ENCODE peak calls at places on chromosomes 6 and 20, in four cellular contexts. K is MM.1S, Z is lung, F is stomach. P is an unnamed sample. For H3K4me1, the result is how much of the 10 kb centered on the place peaks cover.

GRCh38 chr6:26097268-26097875 is 10.1 kb downstream of the HFE start:
- DNase-seq in K (peak), Z (peak), F (peak), P (peak)

GRCh38 chr20:24934101-24934661 is 14.9 kb upstream of the CST7 start:
- DNase-seq in K (peak), Z (no peak), F (no peak), P (no peak)

GRCh38 chr6:2733324-2733723 is 17.4 kb downstream of the MYLK4 start:
- DNase-seq in K (no peak), Z (peak), F (peak), P (no peak)

GRCh38 chr6:45072673-45073072 is 255.5 kb upstream of the RUNX2 start:
- DNase-seq in K (no peak), Z (no peak), F (no peak), P (no peak)

GRCh38 chr20:2109425-2110210 is 8.0 kb downstream of the STK35 start:
- DNase-seq in K (no peak), Z (no peak), F (peak), P (no peak)

GRCh38 chr6:73011945-73012344 is 213.4 kb downstream of the KHDC1L start:
- DNase-seq in K (no peak), Z (no peak), F (no peak), P (no peak)

GRCh38 chr6:31898200-31899011 is 908 bp upstream of the EHMT2 start:
- DNase-seq in K (peak), Z (no peak), F (no peak), P (peak)

GRCh38 chr6:137717074-137718073 is 149.7 kb upstream of the TNFAIP3 start:
- DNase-seq in K (peak), Z (no peak), F (no peak), P (no peak)

GRCh38 chr20:57918546-57918945 is 208.7 kb upstream of the PMEPA1 start:
- DNase-seq in K (no peak), Z (no peak), F (no peak), P (no peak)

GRCh38 chr6:61751986-61752385 is 534.0 kb downstream of the KHDRBS2 start:
- DNase-seq in K (no peak), Z (no peak), F (no peak), P (no peak)

GRCh38 chr6:124870611-124871201 is 91.5 kb upstream of the RNF217 start:
- DNase-seq in K (no peak), Z (no peak), F (no peak), P (peak)

GRCh38 chr6:148501178-148501590 is 158.5 kb downstream of the SASH1 start:
- DNase-seq in K (no peak), Z (no peak), F (no peak), P (peak)

GRCh38 chr6:110884321-110884720 is 9.7 kb downstream of the AMD1 start:
- DNase-seq in K (no peak), Z (no peak), F (no peak), P (no peak)

GRCh38 chr6:84224251-84224650 is 3.2 kb downstream of the CEP162 start:
- DNase-seq in K (no peak), Z (no peak), F (no peak), P (no peak)

GRCh38 chr6:11366183-11366933 is 133.9 kb upstream of the NEDD9 start:
- DNase-seq in K (peak), Z (no peak), F (no peak), P (no peak)

GRCh38 chr6:10621227-10621626 is 73.2 kb downstream of the C6orf52 start:
- DNase-seq in K (no peak), Z (no peak), F (no peak), P (no peak)

GRCh38 chr20:33576432-33576883 is 85.7 kb upstream of the C20orf144 start:
- DNase-seq in K (no peak), Z (no peak), F (peak), P (no peak)

GRCh38 chr6:159044899-159045727 is at the start of gene TAGAP:
- DNase-seq in K (peak), Z (peak), F (peak), P (peak)

GRCh38 chr20:17925300-17925939 is 43.2 kb downstream of the SNX5 start:
- DNase-seq in K (no peak), Z (no peak), F (no peak), P (no peak)

GRCh38 chr6:168711049-168711640 is 270.2 kb downstream of the SMOC2 start:
- DNase-seq in K (no peak), Z (no peak), F (no peak), P (no peak)

GRCh38 chr20:32796383-32797159 is 23.2 kb upstream of the MAPRE1 start:
- DNase-seq in K (no peak), Z (no peak), F (no peak), P (no peak)

GRCh38 chr20:6651016-6651415 is 116.5 kb upstream of the BMP2 start:
- DNase-seq in K (no peak), Z (no peak), F (peak), P (no peak)

GRCh38 chr20:51318058-51318960 is 224.2 kb downstream of the NFATC2 start:
- DNase-seq in K (no peak), Z (peak), F (peak), P (peak)

GRCh38 chr20:36544134-36545018 is 3.1 kb downstream of the MYL9 start:
- DNase-seq in K (no peak), Z (peak), F (no peak), P (no peak)

GRCh38 chr20:20084296-20084752 is 32.0 kb downstream of the CFAP61 start:
- DNase-seq in K (no peak), Z (no peak), F (no peak), P (no peak)

GRCh38 chr20:31707258-31707615 is 15.4 kb downstream of the BCL2L1 start:
- DNase-seq in K (no peak), Z (no peak), F (no peak), P (no peak)
- H3K4me1 ChIP-seq in K (half or more), Z (under half), F (half or more), P (under half)

GRCh38 chr20:10925767-10926166 is 252.0 kb upstream of the JAG1 start:
- DNase-seq in K (no peak), Z (no peak), F (no peak), P (no peak)
- H3K4me1 ChIP-seq in K (under half), Z (under half), F (under half), P (half or more)

GRCh38 chr6:35049346-35049745 is 91.8 kb downstream of the TCP11 start:
- DNase-seq in K (no peak), Z (no peak), F (no peak), P (no peak)
- H3K4me1 ChIP-seq in K (under half), Z (under half), F (half or more), P (half or more)

GRCh38 chr6:150149146-150149545 is 6.3 kb downstream of the PPP1R14C start:
- DNase-seq in K (no peak), Z (no peak), F (no peak), P (no peak)

GRCh38 chr6:150153905-150154492 is 11.2 kb downstream of the PPP1R14C start:
- DNase-seq in K (no peak), Z (no peak), F (no peak), P (no peak)

GRCh38 chr6:150150821-150151646 is 8.2 kb downstream of the PPP1R14C start:
- DNase-seq in K (no peak), Z (no peak), F (no peak), P (no peak)

GRCh38 chr6:150152891-150153876 is 10.3 kb downstream of the PPP1R14C start:
- DNase-seq in K (no peak), Z (no peak), F (no peak), P (no peak)

GRCh38 chr6:150150458-150150820 is 7.6 kb downstream of the PPP1R14C start:
- DNase-seq in K (no peak), Z (no peak), F (no peak), P (no peak)
- H3K4me1 ChIP-seq in K (under half), Z (under half), F (under half), P (under half)

GRCh38 chr20:47500554-47500953 is 1.1 kb upstream of the NCOA3 start:
- DNase-seq in K (no peak), Z (no peak), F (no peak), P (no peak)
- H3K4me1 ChIP-seq in K (under half), Z (under half), F (under half), P (under half)

GRCh38 chr6:44005507-44005903 is 121.7 kb downstream of the MRPL14 start:
- DNase-seq in K (no peak), Z (no peak), F (no peak), P (no peak)

GRCh38 chr6:44002591-44003344 is 124.5 kb downstream of the MRPL14 start:
- DNase-seq in K (peak), Z (peak), F (peak), P (no peak)

GRCh38 chr6:44003345-44004061 is 123.7 kb downstream of the MRPL14 start:
- DNase-seq in K (peak), Z (no peak), F (no peak), P (no peak)

GRCh38 chr6:44004625-44005506 is 122.4 kb downstream of the MRPL14 start:
- DNase-seq in K (no peak), Z (no peak), F (no peak), P (no peak)

GRCh38 chr6:44004136-44004535 is 123.1 kb downstream of the MRPL14 start:
- DNase-seq in K (no peak), Z (no peak), F (no peak), P (no peak)
- H3K4me1 ChIP-seq in K (under half), Z (under half), F (under half), P (under half)

DNA sequence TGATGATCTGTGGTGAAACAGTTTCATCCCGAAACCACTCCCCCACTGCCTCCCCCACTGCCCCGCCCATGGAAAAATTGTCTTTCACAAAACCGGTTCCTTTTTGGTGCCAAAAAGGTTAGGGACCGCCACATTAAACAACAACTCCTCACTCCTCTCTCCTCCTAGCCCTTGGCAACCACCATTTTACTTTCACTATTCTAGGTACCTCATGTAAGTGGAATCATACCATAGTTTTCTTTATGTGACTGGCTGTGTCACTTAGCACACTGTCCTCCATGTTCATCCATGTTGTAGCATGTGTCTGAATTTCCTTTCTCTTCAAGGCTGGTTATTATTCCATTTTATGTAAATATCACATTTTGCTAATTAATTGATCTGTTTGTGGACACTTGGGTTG is 99.3 kb downstream of the UTRN start:
- DNase-seq in K (no peak), Z (no peak), F (no peak), P (no peak)
- H3K4me1 ChIP-seq in K (under half), Z (under half), F (under half), P (under half)

GRCh38 chr6:109450801-109451200 is 4.8 kb downstream of the MICAL1 start:
- DNase-seq in K (no peak), Z (no peak), F (no peak), P (no peak)
- H3K4me1 ChIP-seq in K (under half), Z (under half), F (under half), P (under half)

GRCh38 chr20:3923818-3924217 is 34.6 kb downstream of the PANK2 start:
- DNase-seq in K (no peak), Z (no peak), F (no peak), P (no peak)
- H3K4me1 ChIP-seq in K (under half), Z (under half), F (under half), P (under half)